ENCODE peak calls at places on chromosomes 12 and 14, in seven cellular contexts. K, Z, B, G, O, E and M are unnamed samples.
A peak's percentile ranks its signal among the peaks of the same experiment; 100 is the strongest.

GRCh38 chr12:69131073-69131472 is 108.3 kb upstream of the CPSF6 start:
- DNase-seq in K (no peak), O (no peak), E (no peak), B (no peak), Z (no peak), G (no peak), M (no peak)

GRCh38 chr12:89083491-89083890 is 268.8 kb downstream of the DUSP6 start:
- DNase-seq in B (no peak), K (no peak), O (no peak), E (no peak), G (no peak), Z (no peak), M (no peak)

GRCh38 chr12:14260011-14260993 is 105.2 kb upstream of the ATF7IP start:
- DNase-seq in G (peak; percentile 91), K (no peak), O (peak; percentile 71), B (peak; percentile 94), Z (peak; percentile 85), E (peak; percentile 93), M (no peak)

GRCh38 chr12:104747956-104748355 is 210.1 kb downstream of the SLC41A2 start:
- DNase-seq in E (no peak), O (no peak), B (no peak), K (no peak), Z (no peak), G (no peak), M (no peak)

GRCh38 chr12:66598081-66598480 is 80.8 kb downstream of the GRIP1 start:
- DNase-seq in B (no peak), E (no peak), K (no peak), Z (no peak), G (no peak), O (no peak), M (no peak)

GRCh38 chr12:55019784-55020183 is at the start of gene NEUROD4:
- DNase-seq in Z (peak; percentile 64), K (no peak), G (no peak), E (peak; percentile 64), O (peak; percentile 93), B (peak; percentile 72), M (peak; percentile 25)

GRCh38 chr12:57674691-57675090 is 19.2 kb upstream of the OS9 start:
- DNase-seq in E (no peak), K (no peak), G (no peak), O (no peak), Z (no peak), B (no peak), M (no peak)

GRCh38 chr12:88266851-88267360 is 124.8 kb downstream of the TMTC3 start:
- DNase-seq in G (no peak), Z (no peak), E (peak; percentile 32), O (no peak), B (no peak), K (no peak), M (no peak)

GRCh38 chr12:57116580-57117281 is 5.6 kb upstream of the STAT6 start:
- DNase-seq in G (no peak), B (no peak), E (no peak), O (no peak), K (no peak), Z (no peak), M (no peak)

GRCh38 chr12:52691076-52691764 is 11.0 kb upstream of the KRT1 start:
- DNase-seq in O (peak; percentile 47), B (no peak), K (no peak), E (no peak), Z (no peak), G (peak; percentile 27), M (no peak)

GRCh38 chr12:116502989-116503496 is 56.1 kb upstream of the MAP1LC3B2 start:
- DNase-seq in B (no peak), Z (no peak), K (no peak), G (no peak), E (no peak), O (peak; percentile 80), M (no peak)

GRCh38 chr12:9796346-9796745 is 30.9 kb upstream of the KLRF1 start:
- DNase-seq in O (no peak), B (no peak), G (no peak), E (no peak), Z (no peak), K (no peak), M (no peak)

GRCh38 chr12:102958073-102958829 is 777 bp downstream of the ASCL1 start:
- DNase-seq in B (peak; percentile 30), K (no peak), O (peak; percentile 47), Z (peak; percentile 27), G (no peak), E (peak; percentile 22), M (peak; percentile 88)

GRCh38 chr12:14901228-14901562 is 15.5 kb upstream of the MGP start:
- DNase-seq in Z (no peak), B (no peak), O (no peak), E (no peak), K (no peak), G (no peak), M (no peak)

GRCh38 chr12:131947482-131948027 is 2.2 kb upstream of the EP400 start:
- DNase-seq in O (no peak), K (no peak), E (no peak), B (no peak), G (no peak), Z (no peak), M (no peak)

GRCh38 chr14:29927596-29928341 is at the start of gene PRKD1:
- DNase-seq in E (peak; percentile 63), Z (peak; percentile 75), G (peak; percentile 51), B (peak; percentile 79), K (no peak), O (peak; percentile 88), M (no peak)

GRCh38 chr12:118274066-118274465 is 98.6 kb downstream of the TAOK3 start:
- DNase-seq in Z (no peak), O (no peak), K (no peak), G (no peak), E (no peak), B (no peak), M (peak; percentile 5)

GRCh38 chr14:52977798-52978197 is 26.9 kb upstream of the FERMT2 start:
- DNase-seq in Z (peak; percentile 12), G (no peak), E (no peak), K (no peak), B (no peak), O (no peak), M (no peak)

GRCh38 chr14:54653764-54654469 is 87.0 kb downstream of the SAMD4A start:
- DNase-seq in G (peak; percentile 20), K (no peak), E (peak; percentile 91), B (peak; percentile 94), Z (peak; percentile 91), O (no peak), M (no peak)

GRCh38 chr14:68177728-68178127 is 358.1 kb downstream of the RAD51B start:
- DNase-seq in K (no peak), G (no peak), O (no peak), E (no peak), B (no peak), Z (no peak), M (no peak)

DNA sequence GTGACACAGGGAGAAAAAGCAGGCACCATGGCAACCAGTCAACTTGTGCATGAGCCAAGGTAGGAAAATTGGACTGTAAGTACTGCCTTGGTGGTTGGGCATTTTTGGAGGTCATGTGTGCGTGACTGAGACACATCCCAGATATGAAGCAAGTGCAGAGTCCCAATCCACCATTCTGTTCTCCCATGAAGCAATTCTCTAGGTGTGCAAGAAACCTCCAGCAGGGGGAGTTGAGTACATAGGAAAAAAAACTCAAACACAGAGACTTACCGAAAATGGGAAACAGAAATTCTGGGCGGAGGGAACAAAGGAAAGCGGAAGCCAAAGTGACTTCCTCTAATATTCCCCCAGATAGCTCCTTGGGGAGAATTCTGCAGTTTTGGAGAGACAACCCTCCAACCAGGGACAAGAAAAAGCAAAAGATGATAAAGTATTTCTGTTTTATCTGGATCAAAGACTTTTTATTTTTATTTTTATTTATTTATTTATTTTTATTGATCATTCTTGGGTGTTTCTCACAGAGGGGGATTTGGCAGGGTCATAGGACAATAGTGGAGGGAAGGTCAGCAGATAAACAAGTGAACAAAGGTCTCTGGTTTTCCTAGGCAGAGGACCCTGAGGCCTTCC is 76.9 kb downstream of the APOBEC1 start:
- DNase-seq in B (peak; percentile 35), Z (peak; percentile 27), K (peak; percentile 15), E (peak; percentile 83), G (peak; percentile 33), O (peak; percentile 48), M (peak; percentile 64)
- TF ChIP-seq CTCF in B (peak; percentile 45), Z (peak; percentile 56), K (peak; percentile 66), E (peak; percentile 75), G (no peak), O (peak; percentile 40), M (peak; percentile 50)

DNA sequence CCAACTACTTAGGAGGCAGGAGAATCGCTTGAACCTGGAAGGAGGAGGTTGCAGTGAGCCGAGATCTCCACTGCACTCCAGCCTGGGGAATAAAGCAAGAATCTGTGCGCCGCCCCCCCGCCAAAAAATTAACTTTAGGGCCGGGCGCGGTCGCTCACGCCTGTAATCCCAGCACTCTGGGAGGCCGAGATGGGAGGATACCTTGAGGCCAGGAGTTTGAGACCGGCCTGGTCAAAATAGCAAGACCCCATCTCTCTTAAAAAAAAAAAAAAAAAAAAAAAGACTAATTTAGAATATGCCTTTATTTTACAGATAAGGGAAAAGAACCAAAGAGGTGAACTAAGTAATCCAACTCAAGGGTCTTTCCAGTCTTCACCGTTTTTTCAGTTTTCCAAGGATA is 1.2 kb downstream of the KANSL2 start:
- DNase-seq in G (no peak), O (no peak), B (no peak), K (no peak), E (no peak), Z (no peak), M (no peak)
- H3K4me3 ChIP-seq in G (peak overlapping the region; percentile 93), O (peak overlapping the region; percentile 69), B (peak overlapping the region; percentile 96), K (peak overlapping the region; percentile 82), E (peak overlapping the region; percentile 99), Z (peak overlapping the region; percentile 67), M (peak overlapping the region; percentile 92)

GRCh38 chr14:88611878-88612277 is 49.0 kb downstream of the ZC3H14 start:
- DNase-seq in O (no peak), E (peak; percentile 40), G (no peak), Z (peak; percentile 14), B (no peak), K (no peak), M (no peak)

GRCh38 chr14:88605594-88605993 is 42.8 kb downstream of the ZC3H14 start:
- DNase-seq in G (no peak), E (no peak), K (no peak), O (no peak), Z (no peak), B (no peak), M (no peak)

GRCh38 chr14:88612981-88613380 is 50.1 kb downstream of the ZC3H14 start:
- DNase-seq in B (no peak), Z (no peak), G (no peak), K (no peak), O (no peak), E (peak; percentile 9), M (no peak)

GRCh38 chr14:88604213-88604612 is 41.4 kb downstream of the ZC3H14 start:
- DNase-seq in K (peak; percentile 13), Z (no peak), O (no peak), G (no peak), B (no peak), E (no peak), M (peak; percentile 33)

GRCh38 chr14:88607829-88608228 is 45.0 kb downstream of the ZC3H14 start:
- DNase-seq in O (no peak), K (no peak), Z (no peak), E (no peak), B (no peak), G (no peak), M (no peak)
- TF ChIP-seq CTCF in O (no peak), K (no peak), Z (no peak), E (no peak), B (no peak), G (no peak), M (no peak)

GRCh38 chr14:74239848-74240793 is 872 bp downstream of the VSX2 start:
- DNase-seq in B (no peak), E (no peak), Z (peak; percentile 9), O (no peak), G (no peak), K (no peak), M (no peak)
- H3K4me3 ChIP-seq in B (no peak overlapping the region), E (no peak overlapping the region), Z (no peak overlapping the region), O (peak overlapping the region; percentile 14), G (no peak overlapping the region), K (no peak overlapping the region), M (no peak overlapping the region)